ENCODE peak calls at places on chromosomes 16 and 17, in ten cellular contexts. W is MM.1S, X is HFF-Myc, R is brain microvascular endothelial cell, N is fibroblast of mammary gland, A is testis, Y is endothelial cell, S is colonic mucosa, J is cardiac fibroblast, G is AG09309. Z is an unnamed sample.
A peak's percentile ranks its signal among the peaks of the same experiment; 100 is the strongest.

GRCh38 chr16:9159839-9160550 is 68.6 kb downstream of the HAPSTR1 start:
- DNase-seq in G (no peak), A (peak; percentile 78), R (peak; percentile 61), X (no peak), N (peak; percentile 62), S (peak; percentile 67), J (peak; percentile 50), W (peak; percentile 56), Y (peak; percentile 78), Z (peak; percentile 44)

GRCh38 chr16:88938119-88938932 is 38.7 kb downstream of the CBFA2T3 start:
- DNase-seq in N (no peak), R (no peak), X (no peak), W (no peak), Y (no peak), S (no peak), G (no peak), J (no peak), A (no peak), Z (no peak)

GRCh38 chr16:82755570-82756282 is 129.0 kb downstream of the CDH13 start:
- DNase-seq in J (peak; percentile 21), G (no peak), X (no peak), A (no peak), N (no peak), Y (no peak), S (no peak), W (no peak), R (no peak), Z (no peak)

GRCh38 chr17:28944862-28945741 is 6.2 kb downstream of the PHF12 start:
- DNase-seq in R (peak; percentile 33), J (peak; percentile 33), A (no peak), G (no peak), N (peak; percentile 33), S (no peak), Y (no peak), W (no peak), X (no peak), Z (no peak)

GRCh38 chr17:47785538-47786123 is 36.0 kb downstream of the OSBPL7 start:
- DNase-seq in R (no peak), J (peak; percentile 38), W (peak; percentile 38), Y (peak; percentile 76), S (no peak), G (no peak), N (peak; percentile 27), X (no peak), A (no peak), Z (no peak)

GRCh38 chr17:66755101-66755943 is 79.6 kb upstream of the CACNG5 start:
- DNase-seq in G (no peak), W (no peak), J (no peak), Y (no peak), R (no peak), A (no peak), S (no peak), N (no peak), X (no peak), Z (no peak)

GRCh38 chr17:35895602-35896001 is 15.4 kb upstream of the CCL5 start:
- DNase-seq in A (no peak), W (no peak), J (peak; percentile 90), N (no peak), Y (no peak), X (no peak), S (no peak), R (peak; percentile 92), G (peak; percentile 71), Z (no peak)

GRCh38 chr16:27408012-27408601 is 6.1 kb downstream of the IL21R start:
- DNase-seq in R (peak; percentile 87), S (no peak), X (no peak), A (no peak), W (no peak), N (peak; percentile 47), Y (no peak), G (no peak), J (peak; percentile 48), Z (no peak)

GRCh38 chr17:42676424-42677011 is at the start of gene PLEKHH3:
- DNase-seq in J (no peak), Y (peak; percentile 42), G (no peak), S (no peak), X (no peak), A (no peak), R (no peak), W (peak; percentile 9), N (no peak), Z (no peak)

GRCh38 chr17:4463818-4464501 is 30.2 kb downstream of the SPNS3 start:
- DNase-seq in R (no peak), J (no peak), G (no peak), X (no peak), A (no peak), W (no peak), S (no peak), N (no peak), Y (no peak), Z (no peak)
- TF ChIP-seq CTCF in R (no peak), J (no peak), G (no peak), X (no peak), A (no peak), W (no peak), S (no peak), N (no peak), Y (no peak), Z (no peak)

GRCh38 chr17:16462070-16462864 is 29.7 kb downstream of the LRRC75A start:
- DNase-seq in S (no peak), Y (no peak), G (no peak), A (no peak), R (no peak), N (no peak), X (no peak), W (no peak), J (no peak), Z (no peak)

GRCh38 chr17:16464001-16464640 is 27.9 kb downstream of the LRRC75A start:
- DNase-seq in J (no peak), N (no peak), G (no peak), R (no peak), S (peak; percentile 37), W (no peak), Y (no peak), A (no peak), X (no peak), Z (no peak)

GRCh38 chr17:16461606-16461866 is 30.5 kb downstream of the LRRC75A start:
- DNase-seq in X (no peak), R (no peak), G (no peak), W (no peak), A (no peak), J (no peak), S (no peak), N (no peak), Y (no peak), Z (no peak)

GRCh38 chr17:16464641-16465312 is 27.2 kb downstream of the LRRC75A start:
- DNase-seq in Y (no peak), X (no peak), R (no peak), W (no peak), A (no peak), N (no peak), J (no peak), G (no peak), S (peak; percentile 56), Z (no peak)

GRCh38 chr17:16463341-16464000 is 28.5 kb downstream of the LRRC75A start:
- DNase-seq in X (no peak), R (no peak), N (no peak), J (peak; percentile 74), S (peak; percentile 93), G (no peak), A (peak; percentile 83), W (no peak), Y (peak; percentile 51), Z (no peak)
- TF ChIP-seq CTCF in X (peak; percentile 32), R (peak; percentile 45), N (no peak), J (no peak), S (peak; percentile 25), G (peak; percentile 33), A (no peak), W (no peak), Y (no peak), Z (no peak)

GRCh38 chr17:72455562-72455961 is 334.7 kb downstream of the SOX9 start:
- DNase-seq in X (no peak), N (no peak), W (no peak), A (no peak), S (no peak), R (no peak), J (no peak), G (no peak), Y (no peak), Z (no peak)
- TF ChIP-seq CTCF in X (no peak), N (no peak), W (no peak), A (no peak), S (no peak), R (peak; percentile 8), J (no peak), G (no peak), Y (no peak), Z (no peak)

GRCh38 chr16:20740007-20740883 is 1.4 kb downstream of the THUMPD1 start:
- DNase-seq in A (no peak), R (peak; percentile 3), W (peak; percentile 64), G (no peak), X (no peak), N (peak; percentile 12), J (peak; percentile 33), S (peak; percentile 33), Y (peak; percentile 9), Z (peak; percentile 40)
- TF ChIP-seq CTCF in A (peak; percentile 33), R (peak; percentile 55), W (peak; percentile 56), G (peak; percentile 36), X (peak; percentile 40), N (peak; percentile 44), J (peak; percentile 44), S (peak; percentile 41), Y (peak; percentile 21), Z (no peak)

GRCh38 chr16:68844211-68844564 is 857 bp downstream of the TANGO6 start:
- DNase-seq in S (no peak), A (no peak), N (no peak), R (no peak), J (no peak), Y (no peak), G (no peak), X (no peak), W (no peak), Z (no peak)
- TF ChIP-seq CTCF in S (no peak), A (no peak), N (no peak), R (no peak), J (no peak), Y (no peak), G (no peak), X (no peak), W (no peak), Z (no peak)

DNA sequence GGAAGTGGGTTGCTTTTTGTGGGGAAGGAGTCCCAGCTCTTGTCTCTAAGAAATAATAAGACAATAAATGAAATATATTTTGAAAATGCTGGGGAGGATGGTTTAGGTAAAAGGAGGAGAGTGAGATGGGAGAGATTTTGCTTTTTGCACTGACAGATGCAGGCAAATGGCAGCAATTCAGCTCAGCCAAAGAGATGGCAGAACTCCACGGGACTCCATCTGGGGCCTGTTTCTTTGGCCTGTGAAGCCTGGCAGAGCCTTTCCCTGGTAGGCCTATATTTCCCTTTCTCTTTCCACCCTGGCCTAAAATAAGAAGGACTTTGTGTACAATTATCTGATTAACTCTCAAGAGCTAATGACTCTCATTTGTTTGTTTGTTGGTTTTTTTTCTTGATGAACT is 1525.1 kb downstream of the CDH11 start:
- DNase-seq in X (no peak), R (no peak), A (no peak), S (no peak), W (no peak), G (no peak), N (no peak), Y (no peak), J (no peak), Z (no peak)
- TF ChIP-seq CTCF in X (no peak), R (no peak), A (no peak), S (no peak), W (no peak), G (no peak), N (no peak), Y (no peak), J (no peak), Z (no peak)

GRCh38 chr16:29862884-29863668 is at the start of gene CDIPT:
- DNase-seq in R (peak; percentile 92), Y (peak; percentile 86), X (peak; percentile 92), N (peak; percentile 97), G (peak; percentile 91), J (peak; percentile 99), A (peak; percentile 97), S (peak; percentile 95), W (peak; percentile 98), Z (peak; percentile 94)
- TF ChIP-seq CTCF in R (peak; percentile 76), Y (no peak), X (peak; percentile 73), N (peak; percentile 59), G (peak; percentile 77), J (peak; percentile 55), A (peak; percentile 81), S (peak; percentile 37), W (peak; percentile 84), Z (no peak)

Z was measured in prostate gland.